ENCODE peak calls at places on chromosomes 1 and 21, in four cellular contexts. I is MM.1S, H is PC-3, M is endothelial cell of umbilical vein. K is an unnamed sample. For H4K20me1, the result is how much of the 10 kb centered on the place peaks cover.

GRCh38 chr1:106875622-106876021 is 180.9 kb upstream of the PRMT6 start:
- DNase-seq in I (no peak), H (no peak), M (no peak), K (no peak)

GRCh38 chr1:208201241-208201640 is 42.9 kb downstream of the PLXNA2 start:
- DNase-seq in I (no peak), H (peak), M (peak), K (no peak)

GRCh38 chr1:237562247-237562823 is 328.4 kb downstream of the ZP4 start:
- DNase-seq in I (peak), H (peak), M (peak), K (peak)

GRCh38 chr1:32876341-32877210 is 5.9 kb upstream of the FNDC5 start:
- DNase-seq in I (peak), H (peak), M (peak), K (peak)

GRCh38 chr1:38084700-38085099 is 38.1 kb upstream of the POU3F1 start:
- DNase-seq in I (no peak), H (no peak), M (no peak), K (no peak)

GRCh38 chr21:25931791-25932190 is 197.0 kb downstream of the GABPA start:
- DNase-seq in I (no peak), H (no peak), M (no peak), K (no peak)

GRCh38 chr1:2840036-2840809 is 38.7 kb upstream of the TTC34 start:
- DNase-seq in I (no peak), H (no peak), M (no peak), K (peak)

GRCh38 chr1:65964123-65964522 is 171.4 kb downstream of the PDE4B start:
- DNase-seq in I (no peak), H (no peak), M (no peak), K (no peak)

GRCh38 chr1:61358770-61359455 is 276.6 kb downstream of the NFIA start:
- DNase-seq in I (no peak), H (peak), M (peak), K (no peak)

GRCh38 chr1:3369437-3370076 is 84.9 kb upstream of the ARHGEF16 start:
- DNase-seq in I (no peak), H (peak), M (no peak), K (no peak)

DNA sequence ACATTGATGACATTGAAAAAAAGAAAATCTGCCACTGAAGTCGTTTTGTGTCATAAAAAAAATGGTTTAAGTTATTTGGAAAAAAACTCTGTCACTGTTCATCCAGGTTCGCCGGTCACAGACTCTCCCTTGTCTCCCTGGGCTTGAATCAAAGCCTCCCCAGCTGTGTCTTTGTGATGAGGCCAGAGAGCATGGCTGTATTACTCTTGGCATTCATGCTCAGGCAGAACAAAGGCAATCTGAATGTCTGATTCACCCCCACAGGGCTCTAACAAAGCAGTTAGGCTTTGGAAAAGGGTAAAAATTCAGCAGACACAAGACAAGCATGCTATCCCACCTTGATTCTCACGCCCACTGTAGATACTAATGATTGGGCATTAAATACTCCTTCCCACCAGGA is 304.3 kb upstream of the PLD5 start:
- DNase-seq in I (no peak), H (no peak), M (no peak), K (peak)
- H4K20me1 ChIP-seq in I (under half), H (under half), M (under half), K (under half)

DNA sequence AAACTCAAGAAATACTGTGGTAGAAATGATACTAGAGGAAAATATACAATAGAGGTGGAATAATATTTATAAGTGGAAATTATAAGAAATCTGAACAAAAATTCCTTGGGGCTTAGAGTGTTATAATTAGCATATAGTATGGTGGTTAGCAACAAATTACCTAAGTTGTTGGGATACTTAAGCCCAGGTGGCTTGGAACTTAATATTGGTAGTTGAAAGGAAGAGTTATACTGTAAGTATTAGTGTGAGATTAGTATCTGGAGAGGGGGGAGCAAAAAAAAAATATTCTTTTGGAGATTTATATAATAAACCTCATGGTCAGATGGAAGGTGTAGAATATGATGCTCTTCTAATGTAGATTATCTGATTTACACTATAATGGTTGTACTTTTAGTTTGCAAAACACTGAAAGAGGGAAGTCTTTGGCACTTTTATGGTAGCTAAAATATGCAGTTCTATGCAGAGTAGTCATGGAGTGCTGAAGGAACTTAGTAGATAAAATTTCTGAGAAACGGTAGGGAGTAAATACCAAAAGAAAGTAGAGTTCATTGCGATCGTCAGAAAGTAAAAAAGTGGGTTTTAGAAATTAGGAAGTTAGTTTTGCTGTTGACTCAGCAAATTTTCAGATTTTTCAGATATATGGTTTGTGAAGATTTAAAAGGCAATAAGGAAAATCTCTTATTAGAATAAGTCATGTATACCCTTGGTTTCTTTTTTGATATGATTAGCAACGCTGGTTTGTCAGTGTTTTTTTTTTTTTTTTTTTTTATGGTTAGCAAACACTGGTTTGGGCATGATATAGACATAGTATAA is 45.7 kb downstream of the MTF2 start:
- DNase-seq in I (no peak), H (no peak), M (no peak), K (peak)
- H3K4me3 ChIP-seq in I (no peak), H (no peak), M (no peak), K (peak)

GRCh38 chr21:41509206-41509496 is 1.2 kb upstream of the TMPRSS2 start:
- DNase-seq in I (no peak), H (no peak), M (no peak), K (no peak)

GRCh38 chr21:41506005-41506404 is 2.0 kb downstream of the TMPRSS2 start:
- DNase-seq in I (no peak), H (no peak), M (no peak), K (no peak)

GRCh38 chr21:41507521-41508414 is at the start of gene TMPRSS2:
- DNase-seq in I (no peak), H (peak), M (no peak), K (peak)

GRCh38 chr21:41508415-41509205 is 652 bp upstream of the TMPRSS2 start:
- DNase-seq in I (no peak), H (no peak), M (no peak), K (peak)

DNA sequence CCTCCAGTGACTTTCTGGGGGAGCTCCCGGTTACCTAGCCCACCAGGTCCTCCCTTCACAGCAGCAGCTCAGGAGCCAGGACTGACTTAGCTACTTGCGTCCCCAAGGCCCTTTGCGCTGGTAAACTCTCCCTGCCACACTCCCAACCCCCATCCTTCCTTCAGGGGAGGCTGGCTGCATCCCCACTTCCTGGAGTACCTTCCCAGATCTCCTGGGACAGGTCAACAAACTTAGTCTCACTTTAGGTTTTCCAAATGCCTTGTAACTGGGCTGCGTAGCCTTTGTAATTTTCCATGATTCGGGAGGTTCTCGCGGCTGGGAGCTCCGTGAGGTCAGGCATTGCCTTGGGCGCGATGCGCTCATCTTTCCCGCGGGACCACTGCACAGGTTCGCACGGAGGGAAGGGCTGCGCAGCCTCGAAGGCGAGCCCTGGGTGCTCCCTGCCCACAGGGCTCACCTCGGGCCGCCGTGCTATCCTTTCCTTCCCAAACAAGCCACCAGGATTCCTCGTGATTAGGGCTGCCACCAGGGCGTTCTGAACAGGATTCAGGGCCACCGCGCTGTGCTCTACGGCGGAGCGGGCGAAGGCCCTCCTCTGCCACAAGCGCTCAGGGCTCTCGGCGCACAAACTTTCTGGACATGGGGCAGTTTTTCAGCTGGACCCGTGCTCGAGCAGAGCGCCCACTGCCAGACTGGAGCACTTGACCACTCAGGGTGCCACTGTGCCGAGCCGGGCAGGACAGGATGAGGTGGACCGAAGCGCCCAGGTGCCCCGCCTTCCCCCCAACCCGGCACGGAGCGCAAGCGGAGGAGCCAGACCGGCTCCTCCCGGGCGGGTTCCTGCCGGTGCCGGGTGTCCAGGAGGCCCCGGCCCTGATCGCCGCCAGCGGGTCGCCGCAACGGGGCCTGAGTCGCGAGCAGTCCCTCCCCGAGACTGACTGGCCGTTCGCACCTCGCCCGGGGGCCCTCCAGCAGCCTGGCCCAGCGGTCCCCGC is 1.1 kb downstream of the TMPRSS2 start:
- DNase-seq in I (no peak), H (peak), M (no peak), K (peak)
- TF ChIP-seq EZH2 in I (no peak), H (no peak), M (peak), K (peak)

DNA sequence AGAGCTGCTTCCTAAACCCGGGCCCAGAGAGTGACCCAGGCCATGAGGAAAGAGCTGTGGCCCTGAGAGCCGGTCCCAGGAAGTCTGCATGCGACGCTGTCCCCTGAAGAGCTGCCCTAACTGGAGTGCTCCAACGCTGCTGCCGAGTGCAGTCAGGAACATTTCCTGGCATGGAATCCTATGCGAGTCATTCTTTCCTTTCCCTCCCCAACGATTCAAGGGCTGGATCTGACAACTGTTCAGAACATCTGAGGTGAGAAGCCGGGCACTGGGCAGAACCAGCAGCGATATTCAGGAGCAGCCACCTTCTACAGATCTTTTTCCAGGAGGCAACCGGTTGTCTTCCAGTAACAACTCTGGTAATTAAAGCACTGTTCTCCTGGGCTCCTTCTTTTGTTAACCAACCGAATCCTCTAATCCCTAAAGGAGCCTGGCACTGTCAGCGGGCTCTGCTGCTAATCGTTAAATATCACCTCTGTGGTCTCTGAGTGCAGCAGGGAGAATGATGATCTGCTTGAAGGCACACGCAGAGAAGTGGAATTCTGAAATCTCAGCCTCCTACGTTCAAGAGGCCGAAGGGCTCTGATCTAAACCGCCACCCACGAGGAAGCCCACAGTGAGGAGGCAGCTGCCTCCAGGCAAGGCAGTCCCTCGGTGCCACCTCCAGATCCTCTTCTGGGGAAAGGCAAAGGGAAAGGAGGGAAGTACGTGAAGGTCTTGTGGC is 55.8 kb downstream of the SLC45A1 start:
- DNase-seq in I (no peak), H (peak), M (peak), K (peak)
- H4K20me1 ChIP-seq in I (under half), H (under half), M (under half), K (under half)

GRCh38 chr1:243268751-243269460 is 13.1 kb downstream of the SDCCAG8 start:
- DNase-seq in I (no peak), H (peak), M (no peak), K (peak)

GRCh38 chr1:243268284-243268653 is 12.4 kb downstream of the SDCCAG8 start:
- DNase-seq in I (no peak), H (peak), M (peak), K (no peak)

GRCh38 chr1:243269461-243269801 is 13.6 kb downstream of the SDCCAG8 start:
- DNase-seq in I (no peak), H (no peak), M (no peak), K (no peak)

GRCh38 chr1:243266231-243266630 is 10.4 kb downstream of the SDCCAG8 start:
- DNase-seq in I (no peak), H (no peak), M (no peak), K (no peak)

DNA sequence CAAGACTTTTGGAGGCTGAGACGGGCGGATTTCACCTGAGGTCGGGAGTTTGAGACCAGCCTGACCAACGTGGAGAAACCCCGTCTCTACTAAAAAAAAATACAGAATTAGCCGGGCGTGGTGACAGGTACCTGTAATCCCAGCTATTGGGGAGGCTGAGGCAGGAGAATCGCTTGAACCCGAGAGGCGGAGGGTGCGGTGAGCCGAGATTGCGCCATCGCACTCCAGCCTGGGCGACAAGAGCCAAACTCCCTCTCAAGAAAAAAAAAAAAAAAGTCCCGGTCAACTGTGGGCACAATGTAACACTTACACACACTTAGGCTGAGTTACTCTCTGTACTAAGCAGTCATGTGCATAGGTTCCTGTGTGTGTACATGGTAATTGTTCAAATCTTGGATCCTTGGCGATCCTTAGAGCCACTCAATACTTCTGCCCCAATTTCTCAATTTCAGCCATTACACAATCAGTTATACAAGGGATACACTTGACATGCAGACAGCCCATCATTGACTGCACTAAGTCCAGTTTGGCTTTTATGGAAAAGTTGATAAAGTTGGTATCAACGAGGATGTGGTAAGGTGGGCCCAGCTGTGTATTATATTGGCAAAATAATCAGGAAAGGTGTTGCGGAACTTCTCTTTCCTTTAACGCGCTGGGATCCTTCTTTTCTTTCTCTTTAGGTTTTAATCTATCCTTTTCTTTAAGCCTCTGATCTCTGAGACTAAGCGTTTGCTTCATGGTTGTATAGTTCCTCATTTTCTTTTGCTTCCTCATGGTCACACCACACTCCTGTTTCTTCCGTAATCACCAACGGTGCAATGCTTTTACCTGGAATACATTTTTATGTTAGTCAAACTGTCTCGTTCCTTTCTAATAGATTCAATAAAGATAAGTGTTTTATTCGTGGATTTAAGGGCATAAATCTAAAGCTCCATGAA is 11.8 kb downstream of the SDCCAG8 start:
- DNase-seq in I (no peak), H (peak), M (no peak), K (no peak)
- H3K4me3 ChIP-seq in I (no peak), H (peak), M (peak), K (no peak)

DNA sequence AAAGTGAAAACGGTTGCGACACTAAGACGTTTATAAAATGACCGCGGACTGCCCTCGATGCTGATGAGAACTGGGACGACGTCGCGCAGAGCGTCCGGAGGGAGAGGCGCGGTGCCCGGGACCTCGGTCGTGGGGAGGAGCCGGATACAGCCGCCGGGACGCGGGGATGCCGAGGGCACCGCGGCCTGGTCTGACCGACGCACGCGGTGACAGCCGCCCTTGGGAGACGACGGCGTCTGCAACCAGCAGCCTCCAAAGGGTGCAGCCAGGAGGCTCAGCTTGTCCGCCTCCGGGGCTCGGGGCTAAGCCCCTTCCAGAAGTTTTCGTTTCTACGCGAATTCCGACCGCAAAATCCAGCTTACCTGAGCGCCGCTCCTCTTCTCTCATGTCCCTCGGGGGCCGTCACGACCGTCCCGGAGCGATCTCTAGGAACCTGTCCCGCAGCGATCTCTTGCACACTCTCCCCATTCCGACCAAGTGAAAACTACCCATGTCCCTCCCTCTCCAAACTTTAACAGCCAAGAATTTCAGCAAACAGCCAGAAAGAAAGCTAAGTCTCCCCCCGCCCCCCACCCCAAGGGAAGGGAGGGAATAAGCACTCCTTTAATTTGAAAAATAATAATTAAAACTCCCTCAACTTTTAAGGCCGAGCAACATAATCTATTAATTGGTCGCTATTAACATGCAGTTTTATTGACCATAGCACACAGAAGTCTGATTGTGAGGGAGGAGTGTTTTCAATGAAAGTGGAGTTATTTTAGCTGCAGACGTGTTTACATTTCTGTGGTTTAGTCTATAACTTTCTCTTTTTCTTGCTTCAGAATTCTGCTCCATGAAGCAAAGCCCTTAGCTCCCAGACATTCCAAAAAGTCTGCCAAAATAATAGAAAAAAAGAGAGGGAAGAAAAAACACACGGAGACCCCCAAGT is 144.2 kb upstream of the ETS2 start:
- DNase-seq in I (no peak), H (no peak), M (peak), K (peak)
- TF ChIP-seq EZH2 in I (no peak), H (no peak), M (peak), K (peak)

GRCh38 chr1:230077011-230077410 is 10.0 kb downstream of the GALNT2 start:
- DNase-seq in I (no peak), H (no peak), M (no peak), K (no peak)
- H4K20me1 ChIP-seq in I (under half), H (under half), M (under half), K (under half)

K was measured in GM23338.